ENCODE peak calls at places on chromosomes 13 and 19, in four cellular contexts. Y is HFFc6, D is Caco-2, E is upper lobe of left lung. C is an unnamed sample.

GRCh38 chr19:5445667-5446066 is 9.6 kb upstream of the ZNRF4 start:
- DNase-seq in E (no peak), Y (peak), D (no peak), C (no peak)

GRCh38 chr19:3162418-3163229 is 15.9 kb upstream of the S1PR4 start:
- DNase-seq in E (no peak), Y (no peak), D (no peak), C (no peak)

GRCh38 chr13:41791056-41791455 is 169.9 kb downstream of the VWA8 start:
- DNase-seq in Y (no peak), E (no peak), D (no peak), C (no peak)

GRCh38 chr19:8148410-8149231 is 771 bp downstream of the FBN3 start:
- DNase-seq in E (peak), D (peak), Y (no peak), C (peak)

GRCh38 chr13:31998131-31998530 is 33.4 kb upstream of the FRY start:
- DNase-seq in Y (no peak), E (no peak), D (peak), C (no peak)

GRCh38 chr19:3448616-3449334 is 31.6 kb downstream of the SMIM24 start:
- DNase-seq in D (no peak), E (no peak), Y (no peak), C (no peak)

GRCh38 chr19:5339950-5340636 is 519 bp downstream of the PTPRS start:
- DNase-seq in Y (no peak), D (no peak), E (no peak), C (peak)

GRCh38 chr13:41811588-41812021 is 149.3 kb downstream of the VWA8 start:
- DNase-seq in D (no peak), E (no peak), Y (no peak), C (no peak)

GRCh38 chr13:106835477-106835876 is 267.5 kb upstream of the ARGLU1 start:
- DNase-seq in D (no peak), Y (no peak), E (no peak), C (no peak)

GRCh38 chr19:2540646-2541454 is 64.9 kb downstream of the GADD45B start:
- DNase-seq in E (peak), Y (peak), D (peak), C (peak)

GRCh38 chr19:1854542-1855039 is 6.3 kb upstream of the REXO1 start:
- DNase-seq in D (no peak), E (peak), Y (no peak), C (peak)

GRCh38 chr19:17125052-17125727 is 49.6 kb downstream of the MYO9B start:
- DNase-seq in D (no peak), E (no peak), Y (no peak), C (no peak)

GRCh38 chr13:34608326-34608725 is 333.7 kb upstream of the NBEA start:
- DNase-seq in D (no peak), Y (no peak), E (no peak), C (no peak)

GRCh38 chr19:31099470-31100190 is 249.6 kb downstream of the TSHZ3 start:
- DNase-seq in D (no peak), E (no peak), Y (no peak), C (no peak)

GRCh38 chr19:39532233-39533002 is at the start of gene EID2B:
- DNase-seq in Y (peak), E (peak), D (peak), C (peak)

GRCh38 chr13:43666403-43666802 is 120.4 kb downstream of the ENOX1 start:
- DNase-seq in D (no peak), Y (no peak), E (no peak), C (no peak)

GRCh38 chr19:43572172-43572588 is 3.1 kb downstream of the XRCC1 start:
- DNase-seq in E (no peak), D (no peak), Y (no peak), C (no peak)

GRCh38 chr19:56491399-56491798 is 14.3 kb upstream of the ZNF667 start:
- DNase-seq in Y (no peak), D (no peak), E (no peak), C (no peak)

GRCh38 chr19:28727133-28727834 is 485.7 kb downstream of the UQCRFS1 start:
- DNase-seq in D (no peak), E (no peak), Y (no peak), C (peak)

GRCh38 chr13:59809564-59809963 is 354.2 kb downstream of the DIAPH3 start:
- DNase-seq in E (no peak), Y (no peak), D (no peak), C (no peak)

GRCh38 chr13:58340895-58341294 is 709.4 kb downstream of the PCDH17 start:
- DNase-seq in Y (no peak), E (no peak), D (no peak), C (no peak)

GRCh38 chr13:19782049-19782726 is 557 bp downstream of the PSPC1 start:
- DNase-seq in Y (peak), D (peak), E (peak), C (peak)

GRCh38 chr19:45117666-45118065 is 24.7 kb downstream of the PPP1R37 start:
- DNase-seq in E (no peak), Y (no peak), D (no peak), C (no peak)

GRCh38 chr19:2611483-2612464 is 90.7 kb downstream of the GNG7 start:
- DNase-seq in Y (no peak), D (no peak), E (no peak), C (no peak)

GRCh38 chr13:102686024-102686423 is 8.8 kb downstream of the METTL21C start:
- DNase-seq in Y (no peak), D (no peak), E (no peak), C (no peak)

GRCh38 chr19:2249880-2250764 is 999 bp downstream of the AMH start:
- DNase-seq in Y (no peak), E (no peak), D (no peak), C (no peak)

GRCh38 chr19:46659151-46660007 is 1.6 kb downstream of the DACT3 start:
- DNase-seq in E (no peak), D (peak), Y (no peak), C (peak)

GRCh38 chr13:28316841-28317240 is 178.1 kb downstream of the FLT1 start:
- DNase-seq in E (no peak), Y (no peak), D (no peak), C (no peak)

GRCh38 chr19:8454218-8454617 is 9.4 kb downstream of the HNRNPM start:
- DNase-seq in Y (no peak), D (no peak), E (no peak), C (no peak)

GRCh38 chr13:30681489-30682242 is 53.7 kb upstream of the ALOX5AP start:
- DNase-seq in D (no peak), Y (peak), E (no peak), C (no peak)

GRCh38 chr13:30673669-30674521 is 56.2 kb downstream of the USPL1 start:
- DNase-seq in D (peak), E (peak), Y (peak), C (peak)

GRCh38 chr13:30671271-30671815 is 53.6 kb downstream of the USPL1 start:
- DNase-seq in D (no peak), E (no peak), Y (no peak), C (no peak)

GRCh38 chr13:30679483-30680330 is 55.6 kb upstream of the ALOX5AP start:
- DNase-seq in Y (no peak), D (no peak), E (peak), C (peak)

GRCh38 chr13:30676672-30677071 is 58.7 kb upstream of the ALOX5AP start:
- DNase-seq in D (no peak), Y (peak), E (no peak), C (no peak)
- TF ChIP-seq CTCF in D (peak), Y (peak), E (no peak), C (no peak)

DNA sequence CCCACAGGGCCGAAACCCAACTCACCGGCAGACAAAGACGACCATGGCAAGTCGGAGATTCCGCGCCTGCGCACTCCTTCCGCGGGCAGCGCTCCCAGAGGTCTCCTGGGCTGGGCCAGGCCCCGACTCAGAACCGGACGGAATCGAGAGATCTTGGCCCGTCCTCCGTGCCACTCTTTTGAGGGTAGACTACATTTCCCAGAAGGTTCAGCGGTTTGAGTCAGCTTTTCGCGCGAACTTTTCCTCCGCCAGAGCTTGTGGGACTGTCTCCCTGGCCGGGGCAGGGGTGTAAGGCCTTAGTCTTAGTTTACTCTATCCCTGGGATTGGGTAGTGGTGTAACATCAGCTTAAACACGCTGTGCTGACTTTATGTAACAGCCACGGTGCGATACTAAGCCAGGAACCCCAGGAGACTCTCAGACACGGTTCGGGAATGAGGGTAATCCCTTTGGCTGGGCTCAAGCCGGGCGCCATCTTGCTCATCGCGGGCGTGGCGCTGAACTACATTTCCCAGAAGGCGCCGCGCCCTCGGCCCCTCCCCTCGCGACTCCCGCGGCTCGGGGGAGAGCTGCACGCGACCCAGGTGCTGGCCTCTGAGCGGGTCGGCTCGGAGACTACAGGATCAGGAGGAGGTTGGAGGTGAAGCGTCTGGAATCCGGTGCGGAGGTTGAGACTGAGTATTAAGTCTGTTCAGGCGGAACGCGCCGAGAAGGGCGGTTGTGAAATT is at the start of gene ZNF260:
- DNase-seq in D (peak), Y (peak), E (peak), C (peak)
- TF ChIP-seq CTCF in D (no peak), Y (no peak), E (no peak), C (no peak)

GRCh38 chr19:11551603-11552235 is 7.3 kb downstream of the ELOF1 start:
- DNase-seq in Y (peak), E (no peak), D (no peak), C (peak)
- TF ChIP-seq CTCF in Y (peak), E (no peak), D (peak), C (peak)

DNA sequence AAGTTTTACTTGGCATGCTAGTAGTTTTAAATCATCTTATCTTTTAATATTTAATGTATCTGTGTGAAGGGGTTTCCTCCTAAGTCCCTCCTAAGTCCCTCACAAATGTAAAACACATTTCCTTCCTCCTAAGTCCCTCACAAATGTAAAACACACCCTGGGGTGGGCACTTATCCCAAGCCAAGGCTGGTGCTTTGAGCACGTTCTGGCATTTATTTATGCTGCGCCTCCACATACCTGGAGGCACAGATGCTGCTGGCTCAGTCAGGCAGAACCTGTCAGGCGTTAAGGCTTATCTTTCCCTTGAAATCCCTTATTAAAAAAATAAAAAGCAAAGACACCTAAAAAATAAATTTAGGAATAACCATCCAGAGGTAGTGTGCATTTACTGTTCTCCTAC is 140.6 kb downstream of the MIPEP start:
- DNase-seq in E (no peak), Y (no peak), D (no peak), C (no peak)
- TF ChIP-seq CTCF in E (no peak), Y (no peak), D (no peak), C (no peak)

DNA sequence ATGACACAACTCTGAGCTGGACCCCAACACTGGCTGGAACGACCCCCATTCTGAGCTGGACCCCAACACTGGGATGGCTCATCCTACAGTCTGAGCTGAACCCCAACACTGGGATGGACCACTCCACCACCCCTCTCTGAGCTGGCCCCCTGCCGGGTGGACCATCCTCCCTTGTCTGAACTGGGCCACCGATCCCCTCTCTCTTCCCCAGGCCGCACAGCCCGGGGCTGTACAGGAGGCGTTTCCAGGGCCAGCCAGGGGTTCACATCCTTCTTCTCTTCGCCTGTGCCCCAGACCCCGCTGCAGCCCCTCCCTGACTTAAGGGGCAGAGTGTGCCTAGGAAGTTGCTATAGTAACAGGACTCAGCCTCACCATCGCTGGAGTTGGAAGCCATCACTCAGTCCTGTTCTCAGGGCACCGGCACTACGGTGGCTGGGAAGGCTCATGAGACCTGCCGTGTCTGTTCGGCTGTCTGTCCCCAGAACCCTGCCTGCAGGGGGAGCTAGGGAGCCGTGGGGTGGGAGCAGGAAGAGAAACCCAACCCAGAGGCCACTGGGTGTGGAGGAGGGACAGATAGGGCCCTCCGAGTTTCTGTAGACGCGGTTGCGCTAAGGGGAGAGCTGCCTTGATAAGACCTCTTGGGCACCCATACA is 3.7 kb downstream of the PRKACA start:
- DNase-seq in D (no peak), Y (no peak), E (no peak), C (no peak)
- TF ChIP-seq CTCF in D (no peak), Y (peak), E (no peak), C (peak)

DNA sequence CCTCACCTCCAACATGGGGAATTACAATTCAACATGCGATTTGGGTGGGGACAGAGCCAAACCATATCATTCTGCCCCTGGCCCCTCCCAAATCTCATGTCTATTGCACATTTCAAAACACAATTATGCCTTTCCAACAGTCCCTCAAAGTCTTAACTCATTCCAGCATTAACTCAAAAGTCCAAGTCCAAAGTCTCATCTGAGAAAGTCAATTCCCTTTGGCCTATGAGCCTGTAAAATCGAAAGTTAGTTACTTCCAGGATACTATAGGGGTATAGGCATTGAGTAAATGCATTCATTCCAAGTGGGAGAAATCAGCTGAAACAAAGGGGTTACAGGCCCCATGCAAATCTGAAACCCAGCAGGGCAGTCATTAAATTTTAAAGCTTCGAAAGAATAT is 558.2 kb downstream of the IRS2 start:
- DNase-seq in D (no peak), E (no peak), Y (no peak), C (no peak)
- TF ChIP-seq CTCF in D (no peak), E (no peak), Y (no peak), C (no peak)

GRCh38 chr13:48429036-48429435 is 16.1 kb upstream of the LPAR6 start:
- DNase-seq in Y (no peak), E (no peak), D (no peak), C (no peak)
- TF ChIP-seq CTCF in Y (no peak), E (no peak), D (no peak), C (no peak)

GRCh38 chr19:13843104-13843921 is 33.6 kb upstream of the NANOS3 start:
- DNase-seq in E (peak), D (peak), Y (no peak), C (peak)

GRCh38 chr19:13840751-13841338 is 36.1 kb upstream of the NANOS3 start:
- DNase-seq in Y (no peak), E (no peak), D (no peak), C (no peak)

GRCh38 chr19:13841339-13842293 is 35.3 kb upstream of the NANOS3 start:
- DNase-seq in D (no peak), E (peak), Y (peak), C (no peak)

GRCh38 chr19:13844130-13844631 is 32.8 kb upstream of the NANOS3 start:
- DNase-seq in Y (no peak), D (no peak), E (no peak), C (no peak)

DNA sequence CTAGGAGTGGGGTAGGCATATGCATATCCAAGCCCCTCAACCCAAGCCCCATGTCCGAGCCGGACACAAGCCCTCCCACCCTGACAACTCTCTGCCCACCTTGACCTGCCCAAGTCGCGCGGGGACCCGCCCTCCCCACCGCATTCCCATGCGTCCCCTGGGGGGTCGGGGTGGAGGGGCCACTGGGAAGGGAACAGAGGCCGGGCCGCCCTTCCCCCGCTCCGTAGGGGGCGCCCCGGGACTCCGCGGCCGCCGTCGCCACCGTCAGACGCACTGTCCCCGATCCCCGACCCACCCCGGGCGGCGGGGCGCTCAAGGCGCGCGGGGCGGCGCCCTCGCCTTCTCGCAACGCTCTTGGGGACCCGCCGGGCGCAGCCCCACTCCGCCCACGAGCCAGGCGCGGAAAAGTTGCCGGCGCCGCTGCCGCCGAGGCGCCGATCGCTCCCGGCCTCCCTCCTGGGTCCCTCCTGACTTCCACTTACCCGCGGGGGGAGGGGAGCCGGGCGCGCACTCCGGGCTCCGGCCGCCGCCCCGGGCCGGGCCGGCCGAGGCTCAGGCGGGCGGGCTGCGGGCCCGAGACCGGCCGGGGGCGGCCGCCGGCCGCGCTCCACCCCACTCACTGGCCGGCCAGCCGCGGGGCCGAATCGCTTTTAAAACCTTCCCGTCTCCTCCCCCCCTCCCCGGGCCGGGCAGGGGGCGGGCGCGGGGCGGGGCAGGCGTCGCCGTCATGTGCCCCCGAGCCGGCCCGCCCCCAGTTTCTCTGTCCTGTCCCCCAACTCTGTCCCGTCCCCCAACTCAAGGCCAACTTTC is 34.4 kb upstream of the NANOS3 start:
- DNase-seq in E (peak), Y (peak), D (peak), C (peak)
- TF ChIP-seq CTCF in E (no peak), Y (peak), D (peak), C (no peak)

C was measured in endothelial cell.